ENCODE peak calls at places on chromosomes 7 and 10, in four cellular contexts. X is cardiac muscle cell, M is fibroblast of lung, N is kidney epithelial cell. Q is an unnamed sample.

GRCh38 chr10:78367012-78367411 is 333.3 kb downstream of the RPS24 start:
- DNase-seq in X (peak), M (no peak), N (no peak), Q (peak)

GRCh38 chr7:132638000-132638399 is 61.7 kb upstream of the PLXNA4 start:
- DNase-seq in X (no peak), M (no peak), N (no peak), Q (no peak)

GRCh38 chr10:22697799-22698198 is 16.6 kb downstream of the PIP4K2A start:
- DNase-seq in X (no peak), M (no peak), N (no peak), Q (no peak)

GRCh38 chr7:40437498-40437897 is 302.7 kb downstream of the SUGCT start:
- DNase-seq in X (no peak), M (peak), N (peak), Q (peak)

GRCh38 chr7:91249506-91250233 is 14.6 kb upstream of the FZD1 start:
- DNase-seq in X (no peak), M (peak), N (peak), Q (peak)

GRCh38 chr7:51256244-51256781 is 60.3 kb downstream of the COBL start:
- DNase-seq in X (no peak), M (no peak), N (no peak), Q (no peak)

GRCh38 chr7:131540491-131541162 is 15.8 kb downstream of the PODXL start:
- DNase-seq in X (no peak), M (no peak), N (no peak), Q (peak)

GRCh38 chr10:7186387-7187032 is 224.3 kb downstream of the SFMBT2 start:
- DNase-seq in X (no peak), M (peak), N (no peak), Q (peak)

GRCh38 chr10:125152646-125153368 is 7.6 kb downstream of the CTBP2 start:
- DNase-seq in X (no peak), M (peak), N (no peak), Q (peak)

GRCh38 chr7:129613016-129613337 is 1.5 kb downstream of the NRF1 start:
- DNase-seq in X (no peak), M (no peak), N (no peak), Q (no peak)

GRCh38 chr7:66886152-66886551 is 34.9 kb upstream of the TMEM248 start:
- DNase-seq in X (no peak), M (no peak), N (no peak), Q (no peak)

GRCh38 chr7:19111474-19112143 is 5.8 kb downstream of the TWIST1 start:
- DNase-seq in X (peak), M (no peak), N (no peak), Q (peak)

GRCh38 chr10:95864906-95865813 is 42.6 kb upstream of the CC2D2B start:
- DNase-seq in X (peak), M (peak), N (peak), Q (peak)

GRCh38 chr7:106094780-106095179 is 17.3 kb downstream of the SYPL1 start:
- DNase-seq in X (no peak), M (no peak), N (no peak), Q (no peak)

GRCh38 chr10:58373446-58373834 is 11.8 kb upstream of the TFAM start:
- DNase-seq in X (no peak), M (peak), N (no peak), Q (no peak)

GRCh38 chr10:93514496-93514895 is 18.1 kb downstream of the CEP55 start:
- DNase-seq in X (no peak), M (no peak), N (no peak), Q (no peak)

GRCh38 chr7:32191296-32191695 is 121.1 kb upstream of the PDE1C start:
- DNase-seq in X (no peak), M (no peak), N (no peak), Q (no peak)

GRCh38 chr7:90593205-90593604 is 2.9 kb upstream of the CDK14 start:
- DNase-seq in X (no peak), M (no peak), N (no peak), Q (no peak)

GRCh38 chr10:50322075-50322474 is 70.8 kb upstream of the ASAH2 start:
- DNase-seq in X (no peak), M (peak), N (no peak), Q (peak)

DNA sequence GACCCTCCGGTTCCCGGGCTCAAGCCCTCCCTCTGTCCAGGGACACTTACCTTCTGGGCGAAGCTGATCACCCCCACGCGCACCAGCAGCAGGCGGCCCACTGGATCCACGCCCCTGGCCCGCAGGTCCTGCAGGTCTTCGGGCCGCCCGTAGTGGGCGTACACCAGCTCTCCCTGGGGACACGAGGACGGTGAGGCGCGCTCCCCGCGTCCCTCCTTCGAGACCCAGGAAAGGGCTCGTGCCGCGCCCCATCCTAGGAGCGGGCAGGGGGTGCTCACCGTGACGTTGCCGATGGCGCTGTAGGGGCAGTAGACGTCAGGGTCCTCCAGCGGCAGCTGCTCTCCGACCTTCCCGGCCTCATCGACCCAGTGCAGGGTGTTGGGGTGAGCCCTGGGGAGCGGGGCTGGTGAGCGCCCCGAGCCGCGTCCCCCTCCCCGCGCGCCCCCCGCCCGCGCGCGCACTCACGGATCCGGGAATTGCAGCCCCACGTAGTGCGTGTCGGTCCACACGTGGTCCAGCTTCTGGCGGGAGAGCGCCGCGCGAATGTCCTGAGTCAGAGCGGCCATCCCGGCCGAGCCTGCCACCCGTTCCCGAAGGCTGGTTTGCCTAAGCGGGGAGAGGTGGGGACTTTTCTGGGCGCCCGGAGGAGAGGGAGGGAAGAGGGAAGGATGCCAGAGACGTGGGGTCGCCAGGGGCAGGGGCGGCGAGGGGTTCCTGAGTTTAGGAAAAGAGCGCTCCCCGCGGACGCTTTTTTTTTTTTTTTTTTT is 8.2 kb downstream of the TFR2 start:
- DNase-seq in X (peak), M (peak), N (no peak), Q (peak)
- TF ChIP-seq CTCF in X (peak), M (peak), N (peak), Q (peak)

GRCh38 chr7:155808551-155809331 is 3.5 kb downstream of the SHH start:
- DNase-seq in X (no peak), M (no peak), N (no peak), Q (no peak)
- H3K4me3 ChIP-seq in X (peak), M (no peak), N (peak), Q (no peak)

DNA sequence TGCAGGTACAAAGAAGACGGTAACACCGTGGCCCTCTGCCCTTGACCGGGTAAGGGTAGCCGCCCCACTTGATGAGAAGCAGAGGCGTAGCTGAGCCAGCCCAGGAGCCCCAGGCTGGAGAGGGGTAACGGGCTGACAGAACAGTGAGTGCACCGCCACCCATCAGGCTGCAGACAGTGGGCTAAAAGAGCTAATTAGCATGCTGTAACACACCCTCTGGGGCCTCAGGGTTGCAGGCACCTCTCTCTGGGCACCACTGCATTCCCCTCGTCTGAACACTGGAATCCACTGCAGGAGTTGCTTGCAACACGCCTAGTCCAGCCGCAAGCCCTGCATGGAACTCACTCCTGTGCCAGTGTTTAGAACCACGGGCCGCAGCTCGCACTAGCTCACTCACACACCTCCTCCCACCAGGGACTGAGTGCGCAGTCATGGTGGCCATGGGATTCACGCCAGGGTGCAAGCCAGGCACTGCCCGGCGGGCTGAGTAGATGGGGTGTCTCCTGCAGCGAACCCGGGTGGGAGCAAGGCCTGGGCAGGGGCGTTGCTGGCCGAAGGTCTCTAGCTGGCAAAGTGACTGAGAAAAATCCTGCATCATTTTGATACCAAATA is 36.1 kb downstream of the AGMO start:
- DNase-seq in X (no peak), M (no peak), N (no peak), Q (no peak)
- TF ChIP-seq CTCF in X (no peak), M (no peak), N (no peak), Q (no peak)

GRCh38 chr7:25029075-25029474 is 49.1 kb upstream of the OSBPL3 start:
- DNase-seq in X (peak), M (no peak), N (no peak), Q (no peak)

GRCh38 chr7:25026156-25026555 is 46.2 kb upstream of the OSBPL3 start:
- DNase-seq in X (no peak), M (no peak), N (no peak), Q (no peak)

GRCh38 chr7:25028370-25028971 is 48.5 kb upstream of the OSBPL3 start:
- DNase-seq in X (no peak), M (peak), N (peak), Q (peak)

GRCh38 chr7:25031007-25031406 is 51.0 kb upstream of the OSBPL3 start:
- DNase-seq in X (no peak), M (no peak), N (no peak), Q (no peak)

GRCh38 chr7:25025218-25025671 is 45.3 kb upstream of the OSBPL3 start:
- DNase-seq in X (peak), M (peak), N (peak), Q (peak)
- H3K4me3 ChIP-seq in X (no peak), M (no peak), N (no peak), Q (no peak)

GRCh38 chr7:85021090-85021704 is 165.7 kb downstream of the SEMA3D start:
- DNase-seq in X (peak), M (no peak), N (no peak), Q (peak)
- TF ChIP-seq CTCF in X (peak), M (peak), N (peak), Q (peak)

DNA sequence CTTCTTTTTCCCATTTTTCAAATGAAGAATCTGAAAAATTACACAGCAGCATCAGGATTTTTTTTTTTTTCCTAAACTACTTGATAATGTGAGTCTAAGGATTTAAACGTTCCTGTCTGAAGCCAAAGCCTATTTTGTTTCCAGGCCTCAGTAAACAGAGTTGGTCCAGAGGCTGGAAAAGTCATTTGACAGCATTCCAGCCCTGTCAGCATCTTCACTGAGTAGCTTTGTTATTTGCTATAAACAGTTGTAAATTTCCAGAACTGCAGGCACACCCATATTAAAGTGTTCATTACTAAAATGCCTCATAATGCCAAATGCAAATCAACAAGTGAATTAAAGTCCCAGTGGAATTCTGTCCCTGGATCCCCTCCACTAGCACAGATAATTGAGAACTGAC is 35.5 kb upstream of the KMT2E start:
- DNase-seq in X (no peak), M (no peak), N (no peak), Q (peak)
- H3K4me3 ChIP-seq in X (no peak), M (no peak), N (no peak), Q (no peak)

GRCh38 chr7:86916277-86916825 is 143.1 kb downstream of the ELAPOR2 start:
- DNase-seq in X (no peak), M (no peak), N (no peak), Q (no peak)

GRCh38 chr7:86911703-86912102 is 147.8 kb downstream of the ELAPOR2 start:
- DNase-seq in X (no peak), M (no peak), N (no peak), Q (no peak)

GRCh38 chr7:86913709-86914108 is 145.7 kb downstream of the ELAPOR2 start:
- DNase-seq in X (no peak), M (peak), N (no peak), Q (peak)

GRCh38 chr7:86918245-86918644 is 141.2 kb downstream of the ELAPOR2 start:
- DNase-seq in X (no peak), M (no peak), N (no peak), Q (no peak)

GRCh38 chr7:86914468-86915054 is 144.9 kb downstream of the ELAPOR2 start:
- DNase-seq in X (peak), M (peak), N (no peak), Q (peak)
- TF ChIP-seq CTCF in X (peak), M (peak), N (peak), Q (peak)

GRCh38 chr10:63375859-63376258 is 89.9 kb downstream of the JMJD1C start:
- DNase-seq in X (no peak), M (no peak), N (no peak), Q (peak)
- H3K4me3 ChIP-seq in X (no peak), M (no peak), N (no peak), Q (no peak)

Q was measured in fibroblast of villous mesenchyme.